ENCODE peak calls at places on chromosome 9, in seven cellular contexts. X, C, Q, E, W, D and I are unnamed samples.

GRCh38 chr9:88875394-88875793 is 115.9 kb upstream of the S1PR3 start:
- ATAC-seq in D (no peak), E (peak; percentile 50), X (no peak), W (no peak), C (no peak), Q (no peak), I (no peak)

GRCh38 chr9:22097712-22098111 is 88.6 kb upstream of the CDKN2B start:
- ATAC-seq in D (no peak), X (peak; percentile 94), E (peak; percentile 89), Q (no peak), W (peak; percentile 88), C (peak; percentile 32), I (no peak)

GRCh38 chr9:15936316-15936869 is 383.6 kb downstream of the CCDC171 start:
- ATAC-seq in X (no peak), W (no peak), C (no peak), Q (peak; percentile 87), D (no peak), E (no peak), I (no peak)

GRCh38 chr9:117763314-117763713 is 59.1 kb downstream of the TLR4 start:
- ATAC-seq in X (no peak), D (no peak), C (no peak), E (peak; percentile 67), W (peak; percentile 65), Q (no peak), I (no peak)

GRCh38 chr9:96149881-96150280 is 152.1 kb downstream of the HSD17B3 start:
- ATAC-seq in D (peak; percentile 39), W (no peak), X (peak; percentile 16), Q (no peak), E (peak; percentile 2), C (peak; percentile 47), I (no peak)

GRCh38 chr9:129208191-129209091 is 30.4 kb upstream of the IER5L start:
- ATAC-seq in Q (no peak), C (no peak), D (peak; percentile 63), X (peak; percentile 90), W (peak; percentile 43), E (peak; percentile 92), I (no peak)

GRCh38 chr9:17837931-17838330 is 259.1 kb downstream of the SH3GL2 start:
- ATAC-seq in W (no peak), Q (no peak), X (no peak), C (no peak), D (no peak), E (no peak), I (no peak)

GRCh38 chr9:106753155-106753671 is 109.8 kb upstream of the ZNF462 start:
- ATAC-seq in W (no peak), Q (no peak), E (no peak), X (peak; percentile 18), C (no peak), D (no peak), I (no peak)

GRCh38 chr9:126295936-126296600 is 30.6 kb upstream of the MVB12B start:
- ATAC-seq in X (no peak), C (no peak), D (no peak), W (peak; percentile 78), Q (no peak), E (no peak), I (no peak)

GRCh38 chr9:110911659-110912473 is 126.4 kb downstream of the LPAR1 start:
- ATAC-seq in X (no peak), Q (no peak), W (no peak), E (no peak), D (no peak), C (no peak), I (peak; percentile 75)

GRCh38 chr9:124257070-124257864 is 482 bp upstream of the NEK6 start:
- ATAC-seq in Q (no peak), E (no peak), W (no peak), D (no peak), C (no peak), X (no peak), I (no peak)

GRCh38 chr9:136722969-136723356 is 10.6 kb downstream of the DIPK1B start:
- ATAC-seq in Q (no peak), D (no peak), W (no peak), X (no peak), C (no peak), E (no peak), I (no peak)

GRCh38 chr9:132200706-132201105 is 38.8 kb downstream of the NTNG2 start:
- ATAC-seq in C (no peak), X (no peak), Q (no peak), W (no peak), D (no peak), E (no peak), I (no peak)

GRCh38 chr9:137294684-137295312 is 7.3 kb downstream of the NRARP start:
- ATAC-seq in C (peak; percentile 24), X (peak; percentile 41), E (no peak), Q (no peak), W (peak; percentile 46), D (peak; percentile 35), I (peak; percentile 9)

GRCh38 chr9:70427161-70427945 is 12.9 kb upstream of the KLF9 start:
- ATAC-seq in Q (no peak), D (no peak), E (no peak), C (no peak), W (no peak), X (peak; percentile 14), I (peak; percentile 78)

GRCh38 chr9:19457694-19458009 is 48.8 kb downstream of the ACER2 start:
- ATAC-seq in D (no peak), W (no peak), Q (peak; percentile 4), E (peak; percentile 16), C (peak; percentile 18), X (peak; percentile 33), I (no peak)

GRCh38 chr9:113992276-113992951 is 85.7 kb downstream of the AMBP start:
- ATAC-seq in Q (peak; percentile 86), X (no peak), W (no peak), C (no peak), E (no peak), D (no peak), I (no peak)

GRCh38 chr9:126499911-126500599 is 113.7 kb upstream of the LMX1B start:
- ATAC-seq in D (no peak), Q (no peak), E (no peak), W (no peak), X (peak; percentile 5), C (no peak), I (peak; percentile 1)

GRCh38 chr9:32671333-32671732 is 35.9 kb upstream of the TAF1L start:
- ATAC-seq in C (no peak), X (peak; percentile 7), Q (no peak), W (no peak), E (no peak), D (no peak), I (no peak)

GRCh38 chr9:104144336-104144735 is 50.2 kb downstream of the SMC2 start:
- ATAC-seq in D (no peak), X (peak; percentile 28), W (no peak), C (no peak), Q (no peak), E (no peak), I (no peak)

GRCh38 chr9:93059097-93059959 is 827 bp downstream of the SUSD3 start:
- ATAC-seq in X (peak; percentile 9), Q (no peak), W (no peak), C (peak; percentile 29), E (peak; percentile 6), D (peak; percentile 18), I (no peak)

GRCh38 chr9:121529237-121529987 is 29.8 kb upstream of the GGTA1 start:
- ATAC-seq in X (no peak), Q (peak; percentile 95), E (no peak), W (peak; percentile 93), C (no peak), D (no peak), I (peak; percentile 93)

GRCh38 chr9:113313276-113313675 is 10.1 kb upstream of the RNF183 start:
- ATAC-seq in X (no peak), D (no peak), Q (no peak), W (no peak), E (no peak), C (no peak), I (no peak)

GRCh38 chr9:123058834-123059233 is 25.4 kb downstream of the GPR21 start:
- ATAC-seq in X (no peak), C (no peak), E (no peak), W (peak; percentile 56), Q (peak; percentile 42), D (no peak), I (peak; percentile 28)

GRCh38 chr9:97487107-97487506 is 14.4 kb upstream of the TMOD1 start:
- ATAC-seq in C (no peak), W (peak; percentile 77), D (no peak), Q (no peak), E (no peak), X (no peak), I (no peak)

GRCh38 chr9:75358837-75359236 is 270.5 kb downstream of the OSTF1 start:
- ATAC-seq in Q (no peak), D (no peak), X (no peak), C (no peak), W (no peak), E (no peak), I (no peak)